ENCODE peak calls at places on chromosomes 12 and 14, in four cellular contexts. L is heart right ventricle, V is kidney, A is prostate gland. X is an unnamed sample.

GRCh38 chr14:70186826-70187483 is 1.8 kb downstream of the SLC8A3 start:
- DNase-seq in L (peak; percentile 13), V (no peak), A (no peak), X (peak; percentile 36)

GRCh38 chr12:51216652-51217051 is 1.2 kb downstream of the POU6F1 start:
- DNase-seq in L (no peak), V (no peak), A (no peak), X (no peak)

GRCh38 chr14:49623941-49624806 is 3.6 kb downstream of the MGAT2 start:
- DNase-seq in L (no peak), V (no peak), A (no peak), X (no peak)

GRCh38 chr12:56461235-56462159 is 6.9 kb upstream of the SPRYD4 start:
- DNase-seq in L (no peak), V (no peak), A (no peak), X (no peak)

GRCh38 chr12:89947437-89948265 is 239.0 kb upstream of the ATP2B1 start:
- DNase-seq in L (no peak), V (no peak), A (no peak), X (peak; percentile 90)

GRCh38 chr14:49860988-49861387 is 8.4 kb upstream of the NEMF start:
- DNase-seq in L (no peak), V (no peak), A (no peak), X (no peak)

GRCh38 chr12:112303004-112303403 is 79.2 kb downstream of the HECTD4 start:
- DNase-seq in L (no peak), V (no peak), A (no peak), X (peak; percentile 81)

GRCh38 chr12:96749978-96750377 is 157.1 kb upstream of the NEDD1 start:
- DNase-seq in L (no peak), V (no peak), A (no peak), X (no peak)

GRCh38 chr14:65439117-65439516 is 26.6 kb downstream of the FUT8 start:
- DNase-seq in L (no peak), V (no peak), A (no peak), X (no peak)

GRCh38 chr14:69972755-69973154 is 93.5 kb downstream of the SMOC1 start:
- DNase-seq in L (no peak), V (no peak), A (no peak), X (no peak)

GRCh38 chr12:1117970-1118563 is 127.0 kb downstream of the ERC1 start:
- DNase-seq in L (peak; percentile 22), V (no peak), A (peak; percentile 80), X (peak; percentile 84)

GRCh38 chr12:48997719-48998496 is 1.3 kb downstream of the DDN start:
- DNase-seq in L (peak; percentile 34), V (no peak), A (no peak), X (no peak)

GRCh38 chr12:101927042-101927441 is 49.7 kb downstream of the DRAM1 start:
- DNase-seq in L (no peak), V (no peak), A (no peak), X (no peak)

GRCh38 chr12:94092516-94093241 is 55.7 kb upstream of the PLXNC1 start:
- DNase-seq in L (no peak), V (no peak), A (peak; percentile 88), X (peak; percentile 96)

GRCh38 chr12:94157891-94158495 is 9.6 kb downstream of the PLXNC1 start:
- DNase-seq in L (no peak), V (no peak), A (no peak), X (peak; percentile 42)

GRCh38 chr14:47392351-47392750 is 283.1 kb downstream of the MDGA2 start:
- DNase-seq in L (no peak), V (no peak), A (no peak), X (no peak)

GRCh38 chr12:27331299-27331926 is 1.2 kb upstream of the BMAL2 start:
- DNase-seq in L (no peak), V (no peak), A (peak; percentile 25), X (no peak)

GRCh38 chr14:95238674-95239313 is 80.9 kb downstream of the CLMN start:
- DNase-seq in L (no peak), V (no peak), A (no peak), X (no peak)

GRCh38 chr12:18468521-18469075 is 207.3 kb downstream of the PIK3C2G start:
- DNase-seq in L (no peak), V (no peak), A (no peak), X (no peak)

GRCh38 chr14:98370352-98370751 is 901.6 kb downstream of the BCL11B start:
- DNase-seq in L (no peak), V (no peak), A (peak; percentile 10), X (no peak)

GRCh38 chr12:89016970-89017778 is 335.1 kb downstream of the DUSP6 start:
- DNase-seq in L (no peak), V (peak; percentile 58), A (peak; percentile 53), X (peak; percentile 85)

GRCh38 chr14:88592016-88592415 is 29.2 kb downstream of the ZC3H14 start:
- DNase-seq in L (no peak), V (no peak), A (no peak), X (no peak)

GRCh38 chr12:76033116-76034001 is 1.8 kb upstream of the PHLDA1 start:
- DNase-seq in L (no peak), V (no peak), A (no peak), X (no peak)

GRCh38 chr12:52148541-52149181 is 43.2 kb downstream of the KRT80 start:
- DNase-seq in L (peak; percentile 15), V (peak; percentile 95), A (peak; percentile 94), X (no peak)

GRCh38 chr14:77543240-77543551 is 44.6 kb upstream of the ISM2 start:
- DNase-seq in L (no peak), V (no peak), A (no peak), X (no peak)

GRCh38 chr12:72274926-72275325 is 2.8 kb downstream of the TRHDE start:
- DNase-seq in L (no peak), V (no peak), A (no peak), X (peak; percentile 14)

GRCh38 chr12:1179128-1179527 is 188.1 kb downstream of the ERC1 start:
- DNase-seq in L (no peak), V (no peak), A (peak; percentile 41), X (no peak)

GRCh38 chr12:128872303-128872702 is 19.0 kb downstream of the GLT1D1 start:
- DNase-seq in L (no peak), V (no peak), A (no peak), X (no peak)

GRCh38 chr12:54379401-54380201 is 4.9 kb downstream of the ZNF385A start:
- DNase-seq in L (peak; percentile 94), V (peak; percentile 96), A (peak; percentile 84), X (peak; percentile 89)

GRCh38 chr12:53380797-53381738 is 1.1 kb downstream of the SP1 start:
- DNase-seq in L (no peak), V (peak; percentile 66), A (no peak), X (peak; percentile 63)

GRCh38 chr12:98968896-98969295 is 323.8 kb downstream of the APAF1 start:
- DNase-seq in L (no peak), V (no peak), A (no peak), X (no peak)

GRCh38 chr12:33427071-33427470 is 12.5 kb downstream of the SYT10 start:
- DNase-seq in L (no peak), V (no peak), A (no peak), X (peak; percentile 53)

GRCh38 chr12:77957034-77957433 is 126.3 kb downstream of the NAV3 start:
- DNase-seq in L (no peak), V (no peak), A (no peak), X (no peak)

GRCh38 chr12:22625671-22626251 is 790 bp downstream of the ETNK1 start:
- DNase-seq in L (no peak), V (no peak), A (peak; percentile 38), X (peak; percentile 37)

GRCh38 chr14:93824518-93825234 is 36.4 kb upstream of the PRIMA1 start:
- DNase-seq in L (no peak), V (no peak), A (no peak), X (no peak)

DNA sequence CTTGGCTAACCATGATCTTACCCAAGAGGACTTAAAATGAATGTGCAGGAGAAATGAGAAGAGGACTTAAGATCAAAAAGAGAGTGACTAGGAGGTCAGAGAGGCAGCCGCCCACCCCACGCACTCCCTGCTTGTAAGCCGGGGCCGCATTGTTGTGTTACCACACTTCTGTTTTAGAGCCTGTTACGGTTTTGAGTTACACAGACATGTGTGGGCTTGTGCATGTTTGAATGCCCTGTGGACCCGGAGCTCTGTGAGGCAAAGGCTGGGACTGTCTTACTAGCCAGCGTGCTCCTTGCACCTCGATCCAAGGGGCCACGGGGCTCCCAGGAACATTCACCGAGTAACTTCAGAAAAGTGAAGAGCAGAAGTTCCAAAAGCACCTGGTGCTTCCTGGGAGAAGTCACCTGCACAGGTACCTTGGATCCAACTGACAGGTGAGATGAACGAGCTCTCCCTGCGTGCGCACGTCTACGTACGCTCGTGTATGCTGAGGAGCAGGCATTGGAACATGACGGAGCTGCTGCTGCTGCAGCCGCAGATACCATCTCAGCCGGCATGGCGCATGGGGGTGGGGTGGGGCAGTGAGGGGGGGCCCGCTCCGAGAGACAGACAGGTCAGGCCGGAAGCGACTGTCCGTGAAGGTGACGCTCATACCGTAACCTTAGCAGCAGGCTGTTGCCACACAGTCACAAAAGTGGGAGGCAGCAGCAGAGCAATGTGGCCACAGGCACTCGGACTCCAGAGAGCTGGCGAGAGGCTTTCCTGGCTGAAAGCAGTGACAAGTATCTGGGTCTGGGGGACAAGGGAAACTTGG is 23.7 kb downstream of the SFSWAP start:
- DNase-seq in L (no peak), V (no peak), A (no peak), X (no peak)
- H3K36me3 ChIP-seq in L (peaks cover 17% of the 10 kb centered on the region), V (peaks cover 38% of the 10 kb centered on the region), A (peaks cover 24% of the 10 kb centered on the region), X (peaks cover 45% of the 10 kb centered on the region)

GRCh38 chr12:111271674-111272418 is 97.0 kb downstream of the PHETA1 start:
- DNase-seq in L (no peak), V (no peak), A (no peak), X (no peak)
- TF ChIP-seq CTCF in L (no peak), V (no peak), A (peak; percentile 15), X (peak; percentile 32)

DNA sequence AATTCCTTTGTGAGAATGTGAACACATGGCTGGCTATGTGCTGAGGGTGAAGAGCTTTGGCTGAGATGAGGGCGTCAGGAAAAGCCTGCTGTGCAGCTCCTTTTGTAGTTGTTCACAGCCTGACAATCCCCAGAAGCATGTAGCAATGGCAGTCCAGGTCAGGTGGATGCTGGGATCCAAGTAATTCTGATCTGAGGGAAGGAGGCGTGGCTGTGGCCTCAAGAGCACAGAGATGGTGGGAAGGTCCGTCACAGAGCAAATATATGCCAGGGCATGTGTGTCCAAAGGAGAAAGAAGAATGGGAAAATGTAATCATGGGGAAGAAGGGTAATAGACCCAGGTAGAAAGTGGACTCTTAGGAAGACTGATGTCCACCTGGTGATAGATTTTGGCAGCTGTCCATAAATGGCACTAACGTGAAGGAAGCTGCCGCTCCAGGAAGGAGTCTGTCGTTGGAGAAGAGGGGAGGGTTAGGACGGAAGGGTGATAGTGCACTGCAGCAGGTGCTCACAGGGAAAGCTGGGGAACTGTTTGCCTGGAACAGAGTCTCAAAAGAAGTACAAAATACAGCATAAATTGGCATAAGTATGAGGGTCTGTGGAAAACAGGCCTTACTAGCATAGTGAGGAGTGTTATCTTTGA is 13.8 kb downstream of the MGST1 start:
- DNase-seq in L (no peak), V (no peak), A (no peak), X (no peak)
- H3K36me3 ChIP-seq in L (no peaks in the 10 kb centered on the region), V (no peaks in the 10 kb centered on the region), A (no peaks in the 10 kb centered on the region), X (no peaks in the 10 kb centered on the region)

GRCh38 chr14:99753225-99754140 is 39.7 kb upstream of the EML1 start:
- DNase-seq in L (no peak), V (peak; percentile 68), A (no peak), X (no peak)
- TF ChIP-seq CTCF in L (no peak), V (no peak), A (no peak), X (no peak)

GRCh38 chr12:104130760-104131159 is 7.2 kb downstream of the NFYB start:
- DNase-seq in L (no peak), V (no peak), A (no peak), X (no peak)
- H3K36me3 ChIP-seq in L (peaks cover 31% of the 10 kb centered on the region), V (no peaks in the 10 kb centered on the region), A (no peaks in the 10 kb centered on the region), X (peaks cover 51% of the 10 kb centered on the region)

GRCh38 chr14:79408696-79409095 is 802.6 kb downstream of the DIO2 start:
- DNase-seq in L (no peak), V (no peak), A (no peak), X (no peak)
- TF ChIP-seq CTCF in L (no peak), V (no peak), A (no peak), X (no peak)

X was measured in cardiac muscle cell.